ENCODE peak calls at places on chromosomes 3 and 15, in nine cellular contexts. E is tibial artery; V is CD4-positive, CD25-positive, alpha-beta regulatory T cell; X is pancreas; F is cardiac muscle cell; L is fibroblast of lung; G is CD8-positive, alpha-beta memory T cell; K is naive thymus-derived CD4-positive, alpha-beta T cell; P is K562. M is an unnamed sample. For H3K27me3 and H3K9me3, the result is how much of the 10 kb centered on the place peaks cover.

GRCh38 chr3:109351231-109351630 is 13.9 kb upstream of the DPPA4 start:
- DNase-seq in E (no peak), V (no peak), X (no peak), F (no peak), L (no peak), G (no peak), K (no peak), P (no peak), M (no peak)

GRCh38 chr3:134395103-134395502 is 20.9 kb upstream of the AMOTL2 start:
- DNase-seq in E (no peak), V (no peak), X (no peak), F (no peak), L (no peak), G (no peak), K (no peak), P (no peak), M (no peak)

GRCh38 chr15:60255390-60255789 is 142.4 kb downstream of the ANXA2 start:
- DNase-seq in E (no peak), V (no peak), X (no peak), F (no peak), L (peak), G (no peak), K (no peak), P (no peak), M (peak)

GRCh38 chr3:174949523-174949922 is 90.4 kb downstream of the NAALADL2 start:
- DNase-seq in E (no peak), V (no peak), X (no peak), F (no peak), L (peak), G (no peak), K (no peak), P (no peak), M (peak)

GRCh38 chr3:111325160-111325707 is 216.8 kb upstream of the CD96 start:
- DNase-seq in E (no peak), V (no peak), X (no peak), F (no peak), L (peak), G (no peak), K (no peak), P (no peak), M (no peak)

GRCh38 chr15:42059661-42060476 is 34.5 kb downstream of the PLA2G4D start:
- DNase-seq in E (peak), V (peak), X (peak), F (peak), L (peak), G (peak), K (peak), P (peak), M (peak)

GRCh38 chr3:39154323-39155021 is 1.1 kb upstream of the CSRNP1 start:
- DNase-seq in E (no peak), V (no peak), X (peak), F (no peak), L (no peak), G (no peak), K (no peak), P (peak), M (peak)

GRCh38 chr15:70271422-70272088 is 173.8 kb upstream of the TLE3 start:
- DNase-seq in E (peak), V (no peak), X (no peak), F (no peak), L (peak), G (no peak), K (no peak), P (no peak), M (peak)

GRCh38 chr3:45777753-45778386 is 18.5 kb downstream of the SLC6A20 start:
- DNase-seq in E (no peak), V (no peak), X (no peak), F (no peak), L (no peak), G (no peak), K (no peak), P (no peak), M (no peak)

GRCh38 chr3:111582114-111582461 is 13.1 kb downstream of the ZBED2 start:
- DNase-seq in E (no peak), V (no peak), X (no peak), F (no peak), L (peak), G (no peak), K (no peak), P (no peak), M (peak)

GRCh38 chr3:17063591-17063990 is 178.8 kb downstream of the PLCL2 start:
- DNase-seq in E (no peak), V (no peak), X (no peak), F (no peak), L (no peak), G (no peak), K (no peak), P (no peak), M (no peak)

GRCh38 chr15:77851696-77852095 is 219.0 kb upstream of the LINGO1 start:
- DNase-seq in E (no peak), V (no peak), X (no peak), F (no peak), L (no peak), G (no peak), K (no peak), P (no peak), M (peak)

GRCh38 chr3:25581823-25582222 is 82.9 kb downstream of the TOP2B start:
- DNase-seq in E (no peak), V (no peak), X (no peak), F (no peak), L (no peak), G (no peak), K (no peak), P (no peak), M (peak)

GRCh38 chr3:40387001-40387894 is at the start of gene ENTPD3:
- DNase-seq in E (no peak), V (peak), X (peak), F (peak), L (no peak), G (peak), K (peak), P (peak), M (no peak)

GRCh38 chr15:64673866-64674265 is 101.5 kb downstream of the RBPMS2 start:
- DNase-seq in E (no peak), V (no peak), X (no peak), F (peak), L (no peak), G (no peak), K (no peak), P (no peak), M (no peak)
- H3K4me3 ChIP-seq in E (no peak), V (no peak), X (no peak), F (no peak), L (no peak), G (no peak), K (no peak), P (no peak), M (no peak)

DNA sequence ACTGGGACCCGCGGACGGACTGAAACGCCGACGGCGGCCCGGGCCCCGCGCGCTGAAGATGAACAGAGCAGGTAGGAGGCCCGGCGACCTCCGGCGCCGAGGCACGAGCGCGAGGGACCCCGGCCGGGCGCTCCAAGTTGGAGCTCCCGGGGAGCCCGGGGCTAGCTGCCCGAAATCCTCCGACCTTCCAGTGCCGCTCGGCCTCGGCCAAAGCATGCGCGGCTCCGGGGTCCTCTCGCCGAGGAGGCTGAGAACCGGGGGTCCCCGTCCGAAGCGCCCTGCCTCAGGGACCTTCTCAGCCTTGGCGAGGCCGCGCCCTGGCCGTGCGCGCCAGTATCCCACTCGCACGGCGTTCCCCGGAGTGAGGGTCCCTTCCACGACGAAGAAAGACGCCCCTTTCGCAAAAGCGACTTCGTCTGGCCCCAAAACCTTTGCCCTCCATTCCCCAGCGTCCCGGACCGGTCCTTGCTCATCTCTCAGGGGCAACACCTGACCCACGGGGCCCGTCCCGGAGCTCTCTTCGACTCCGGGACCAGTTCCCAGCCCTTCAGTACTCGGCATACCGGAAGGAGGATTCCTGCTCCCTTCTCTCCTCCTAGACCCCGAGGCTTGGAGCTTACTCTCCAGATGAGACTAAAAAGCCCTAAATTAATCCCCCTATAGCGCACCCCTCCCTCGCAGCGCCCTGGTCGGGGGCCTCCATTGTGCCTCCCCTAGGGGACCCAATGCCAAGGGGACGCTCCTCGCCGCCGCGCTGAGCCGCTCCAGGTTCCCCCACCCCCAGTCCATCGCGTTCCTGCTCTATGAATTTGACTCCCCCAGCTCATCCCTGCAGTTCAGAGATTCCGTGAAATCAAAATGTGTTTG is 7.7 kb upstream of the FGD5 start:
- DNase-seq in E (no peak), V (no peak), X (no peak), F (no peak), L (no peak), G (no peak), K (no peak), P (no peak), M (no peak)
- H3K27me3 ChIP-seq in E (under half), V (under half), X (under half), F (half or more), L (under half), G (under half), K (under half), P (half or more), M (under half)

GRCh38 chr15:66879968-66880367 is 177.9 kb downstream of the SMAD6 start:
- DNase-seq in E (no peak), V (no peak), X (no peak), F (no peak), L (no peak), G (no peak), K (no peak), P (no peak), M (no peak)
- H3K9me3 ChIP-seq in E (under half), V (under half), X (under half), F (under half), L (under half), G (under half), K (under half), P (under half), M (under half)

GRCh38 chr3:12301031-12301430 is 12.2 kb downstream of the PPARG start:
- DNase-seq in E (no peak), V (no peak), X (no peak), F (no peak), L (no peak), G (no peak), K (no peak), P (no peak), M (no peak)

GRCh38 chr3:12303532-12303931 is 14.7 kb downstream of the PPARG start:
- DNase-seq in E (no peak), V (no peak), X (no peak), F (no peak), L (peak), G (no peak), K (no peak), P (no peak), M (no peak)

GRCh38 chr3:12302564-12302963 is 13.7 kb downstream of the PPARG start:
- DNase-seq in E (no peak), V (no peak), X (no peak), F (no peak), L (no peak), G (no peak), K (no peak), P (no peak), M (no peak)

GRCh38 chr3:12301513-12301912 is 12.6 kb downstream of the PPARG start:
- DNase-seq in E (no peak), V (no peak), X (no peak), F (no peak), L (no peak), G (no peak), K (no peak), P (no peak), M (no peak)

DNA sequence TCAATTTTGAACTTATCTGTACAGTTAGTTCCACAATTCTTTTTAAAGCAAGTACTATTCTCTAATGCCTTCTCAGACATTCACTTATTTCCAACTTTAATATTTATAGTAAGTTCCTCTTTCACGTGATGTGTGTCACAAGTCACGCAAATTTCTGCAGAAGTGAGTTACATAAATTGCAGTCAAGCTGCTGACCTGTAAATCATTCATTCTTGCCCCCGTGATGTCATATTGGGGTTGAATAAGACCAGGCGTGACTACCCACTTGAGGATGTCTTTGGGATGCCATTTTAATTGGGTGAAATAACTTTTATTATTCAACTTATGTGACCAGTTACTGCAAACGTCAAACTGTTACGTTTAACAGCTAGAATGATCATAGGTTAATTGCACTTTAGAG is 15.1 kb downstream of the PPARG start:
- DNase-seq in E (no peak), V (no peak), X (no peak), F (no peak), L (no peak), G (no peak), K (no peak), P (no peak), M (no peak)
- H3K4me3 ChIP-seq in E (no peak), V (no peak), X (no peak), F (no peak), L (no peak), G (no peak), K (no peak), P (no peak), M (no peak)

GRCh38 chr15:89492111-89492641 is 4.2 kb downstream of the RHCG start:
- DNase-seq in E (no peak), V (no peak), X (no peak), F (peak), L (no peak), G (no peak), K (no peak), P (no peak), M (no peak)
- H3K27me3 ChIP-seq in E (under half), V (under half), X (under half), F (under half), L (under half), G (under half), K (under half), P (under half), M (under half)

GRCh38 chr15:27690290-27690689 is 408.8 kb downstream of the OCA2 start:
- DNase-seq in E (no peak), V (no peak), X (no peak), F (no peak), L (no peak), G (no peak), K (no peak), P (no peak), M (no peak)

GRCh38 chr15:27696530-27696929 is 402.6 kb downstream of the OCA2 start:
- DNase-seq in E (no peak), V (no peak), X (no peak), F (no peak), L (no peak), G (no peak), K (no peak), P (no peak), M (no peak)

GRCh38 chr15:27694506-27695077 is 404.5 kb downstream of the OCA2 start:
- DNase-seq in E (no peak), V (no peak), X (no peak), F (peak), L (no peak), G (no peak), K (no peak), P (no peak), M (no peak)

GRCh38 chr15:27686971-27687370 is 412.1 kb downstream of the OCA2 start:
- DNase-seq in E (no peak), V (no peak), X (no peak), F (no peak), L (no peak), G (no peak), K (no peak), P (no peak), M (no peak)

GRCh38 chr15:27692438-27692837 is 406.7 kb downstream of the OCA2 start:
- DNase-seq in E (no peak), V (no peak), X (no peak), F (no peak), L (no peak), G (no peak), K (no peak), P (no peak), M (no peak)
- H3K9me3 ChIP-seq in E (under half), V (under half), X (under half), F (under half), L (under half), G (under half), K (under half), P (under half), M (under half)

DNA sequence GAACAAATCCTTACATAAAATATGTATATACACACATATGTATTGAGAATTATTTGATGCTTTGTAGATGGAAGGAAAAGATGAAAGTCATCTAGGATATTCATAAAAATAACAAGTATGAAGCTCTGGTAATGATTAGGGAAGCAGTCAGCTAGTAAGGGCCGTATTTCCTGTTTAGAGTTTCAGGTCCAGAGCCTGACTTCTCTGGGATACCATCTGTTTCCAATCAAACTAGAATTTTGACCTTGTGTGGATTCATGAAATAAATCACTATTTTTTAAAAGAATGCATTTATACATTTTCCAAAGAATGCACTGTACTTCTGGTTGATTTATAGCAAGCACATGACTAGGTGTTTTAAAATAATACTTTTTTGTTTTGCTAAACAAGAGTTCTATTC is 156.1 kb upstream of the CGNL1 start:
- DNase-seq in E (no peak), V (no peak), X (no peak), F (no peak), L (peak), G (no peak), K (no peak), P (no peak), M (no peak)
- H3K4me3 ChIP-seq in E (no peak), V (no peak), X (no peak), F (no peak), L (peak), G (no peak), K (no peak), P (no peak), M (peak)

GRCh38 chr3:124393340-124393739 is 336.9 kb upstream of the UMPS start:
- DNase-seq in E (no peak), V (no peak), X (no peak), F (no peak), L (no peak), G (no peak), K (no peak), P (no peak), M (no peak)

GRCh38 chr3:124395165-124395564 is 335.1 kb upstream of the UMPS start:
- DNase-seq in E (no peak), V (no peak), X (no peak), F (no peak), L (no peak), G (no peak), K (no peak), P (no peak), M (no peak)

GRCh38 chr3:124396397-124396796 is 333.9 kb upstream of the UMPS start:
- DNase-seq in E (no peak), V (no peak), X (no peak), F (no peak), L (no peak), G (no peak), K (no peak), P (no peak), M (no peak)

GRCh38 chr3:124395584-124396340 is 334.5 kb upstream of the UMPS start:
- DNase-seq in E (peak), V (no peak), X (no peak), F (no peak), L (peak), G (no peak), K (no peak), P (no peak), M (no peak)

GRCh38 chr3:124391774-124392173 is 338.5 kb upstream of the UMPS start:
- DNase-seq in E (no peak), V (no peak), X (no peak), F (no peak), L (no peak), G (no peak), K (no peak), P (no peak), M (no peak)
- H3K27me3 ChIP-seq in E (under half), V (under half), X (under half), F (under half), L (under half), G (under half), K (under half), P (under half), M (under half)

GRCh38 chr3:128746881-128747280 is 20.9 kb downstream of the RAB7A start:
- DNase-seq in E (no peak), V (no peak), X (no peak), F (no peak), L (no peak), G (no peak), K (no peak), P (no peak), M (no peak)

GRCh38 chr3:128742821-128743594 is 17.0 kb downstream of the RAB7A start:
- DNase-seq in E (no peak), V (no peak), X (no peak), F (no peak), L (no peak), G (no peak), K (no peak), P (no peak), M (no peak)

GRCh38 chr3:128749035-128749434 is 23.1 kb downstream of the RAB7A start:
- DNase-seq in E (no peak), V (no peak), X (no peak), F (no peak), L (no peak), G (no peak), K (no peak), P (no peak), M (no peak)

GRCh38 chr3:128748527-128748926 is 22.5 kb downstream of the RAB7A start:
- DNase-seq in E (no peak), V (no peak), X (no peak), F (no peak), L (no peak), G (no peak), K (no peak), P (no peak), M (no peak)

GRCh38 chr3:128745742-128746141 is 19.8 kb downstream of the RAB7A start:
- DNase-seq in E (no peak), V (no peak), X (no peak), F (no peak), L (no peak), G (no peak), K (no peak), P (no peak), M (no peak)
- H3K9me3 ChIP-seq in E (under half), V (under half), X (under half), F (under half), L (under half), G (under half), K (under half), P (under half), M (under half)

DNA sequence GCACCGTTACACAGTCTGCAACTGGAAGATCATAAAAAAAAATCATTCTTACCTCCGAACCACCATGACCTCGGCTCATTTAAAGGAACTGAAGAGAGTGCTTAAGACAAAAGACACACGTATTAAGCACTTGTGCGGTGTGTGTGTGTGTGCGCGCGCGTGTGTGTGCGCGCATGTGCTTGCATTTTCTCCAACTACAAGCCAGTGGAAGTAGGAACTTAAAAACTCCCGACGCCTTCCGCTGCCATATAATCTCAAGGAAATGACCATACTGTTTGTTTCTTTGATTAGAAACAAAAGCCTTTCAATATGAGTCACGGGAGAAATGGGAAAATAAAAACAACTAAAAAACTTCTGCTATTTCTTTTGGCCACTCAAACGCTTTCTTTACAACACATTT is 32.4 kb downstream of the FRMD4B start:
- DNase-seq in E (peak), V (no peak), X (no peak), F (no peak), L (no peak), G (no peak), K (no peak), P (no peak), M (no peak)
- H3K4me3 ChIP-seq in E (peak), V (no peak), X (no peak), F (no peak), L (no peak), G (no peak), K (no peak), P (no peak), M (no peak)